ENCODE peak calls at places on chromosome 20, in ten cellular contexts. One of them, this sample, is unnamed.

GRCh38 chr20:23159256-23159922 is 73.3 kb upstream of the CD93 start:
- DNase-seq in fibroblast of pulmonary artery: no peak
- DNase-seq in WTC11: no peak
- DNase-seq in hippocampal formation: no peak
- DNase-seq in NCI-H2029 treated with DMSO at 0.1 percent for 48 hours: no peak
- DNase-seq in activated CD8-positive, alpha-beta memory T cell treated with anti-CD3 and anti-CD28 coated beads for 1 hour: no peak
- DNase-seq in Kasumi-1: peak
- DNase-seq in lung: no peak
- DNase-seq in GM10248: no peak
- DNase-seq in endothelial cell: no peak
- DNase-seq in this sample: no peak

GRCh38 chr20:2817891-2818595 is 1.9 kb downstream of the TMEM239 start:
- DNase-seq in lung: no peak
- DNase-seq in Kasumi-1: no peak
- DNase-seq in NCI-H2029 treated with DMSO at 0.1 percent for 48 hours: no peak
- DNase-seq in GM10248: no peak
- DNase-seq in activated CD8-positive, alpha-beta memory T cell treated with anti-CD3 and anti-CD28 coated beads for 1 hour: no peak
- DNase-seq in hippocampal formation: no peak
- DNase-seq in endothelial cell: no peak
- DNase-seq in WTC11: no peak
- DNase-seq in fibroblast of pulmonary artery: no peak
- DNase-seq in this sample: no peak

GRCh38 chr20:37734228-37734980 is 40.6 kb downstream of the CTNNBL1 start:
- DNase-seq in GM10248: no peak
- DNase-seq in hippocampal formation: no peak
- DNase-seq in lung: no peak
- DNase-seq in WTC11: no peak
- DNase-seq in activated CD8-positive, alpha-beta memory T cell treated with anti-CD3 and anti-CD28 coated beads for 1 hour: no peak
- DNase-seq in Kasumi-1: no peak
- DNase-seq in endothelial cell: no peak
- DNase-seq in NCI-H2029 treated with DMSO at 0.1 percent for 48 hours: no peak
- DNase-seq in fibroblast of pulmonary artery: peak
- DNase-seq in this sample: no peak

GRCh38 chr20:45391559-45391958 is 13.4 kb upstream of the TP53TG5 start:
- DNase-seq in activated CD8-positive, alpha-beta memory T cell treated with anti-CD3 and anti-CD28 coated beads for 1 hour: no peak
- DNase-seq in NCI-H2029 treated with DMSO at 0.1 percent for 48 hours: no peak
- DNase-seq in WTC11: no peak
- DNase-seq in GM10248: no peak
- DNase-seq in Kasumi-1: no peak
- DNase-seq in hippocampal formation: no peak
- DNase-seq in fibroblast of pulmonary artery: no peak
- DNase-seq in endothelial cell: no peak
- DNase-seq in lung: no peak
- DNase-seq in this sample: no peak

GRCh38 chr20:10171864-10172751 is 46.5 kb upstream of the SNAP25 start:
- DNase-seq in hippocampal formation: peak
- DNase-seq in lung: no peak
- DNase-seq in endothelial cell: peak
- DNase-seq in NCI-H2029 treated with DMSO at 0.1 percent for 48 hours: peak
- DNase-seq in fibroblast of pulmonary artery: peak
- DNase-seq in activated CD8-positive, alpha-beta memory T cell treated with anti-CD3 and anti-CD28 coated beads for 1 hour: no peak
- DNase-seq in Kasumi-1: no peak
- DNase-seq in GM10248: no peak
- DNase-seq in WTC11: peak
- DNase-seq in this sample: peak

GRCh38 chr20:56797023-56797422 is 167.9 kb downstream of the TFAP2C start:
- DNase-seq in Kasumi-1: no peak
- DNase-seq in fibroblast of pulmonary artery: no peak
- DNase-seq in endothelial cell: no peak
- DNase-seq in WTC11: no peak
- DNase-seq in activated CD8-positive, alpha-beta memory T cell treated with anti-CD3 and anti-CD28 coated beads for 1 hour: no peak
- DNase-seq in NCI-H2029 treated with DMSO at 0.1 percent for 48 hours: no peak
- DNase-seq in GM10248: no peak
- DNase-seq in lung: no peak
- DNase-seq in hippocampal formation: no peak
- DNase-seq in this sample: no peak

GRCh38 chr20:24691901-24692351 is 222.5 kb downstream of the SYNDIG1 start:
- DNase-seq in lung: no peak
- DNase-seq in fibroblast of pulmonary artery: no peak
- DNase-seq in endothelial cell: no peak
- DNase-seq in NCI-H2029 treated with DMSO at 0.1 percent for 48 hours: no peak
- DNase-seq in Kasumi-1: no peak
- DNase-seq in hippocampal formation: no peak
- DNase-seq in GM10248: no peak
- DNase-seq in WTC11: no peak
- DNase-seq in activated CD8-positive, alpha-beta memory T cell treated with anti-CD3 and anti-CD28 coated beads for 1 hour: no peak
- DNase-seq in this sample: no peak

GRCh38 chr20:17227199-17227535 is 327 bp downstream of the PCSK2 start:
- DNase-seq in hippocampal formation: no peak
- DNase-seq in Kasumi-1: no peak
- DNase-seq in GM10248: no peak
- DNase-seq in endothelial cell: peak
- DNase-seq in fibroblast of pulmonary artery: no peak
- DNase-seq in lung: no peak
- DNase-seq in activated CD8-positive, alpha-beta memory T cell treated with anti-CD3 and anti-CD28 coated beads for 1 hour: no peak
- DNase-seq in WTC11: peak
- DNase-seq in NCI-H2029 treated with DMSO at 0.1 percent for 48 hours: no peak
- DNase-seq in this sample: no peak

GRCh38 chr20:45792513-45793118 is 862 bp downstream of the DNTTIP1 start:
- DNase-seq in activated CD8-positive, alpha-beta memory T cell treated with anti-CD3 and anti-CD28 coated beads for 1 hour: no peak
- DNase-seq in WTC11: no peak
- DNase-seq in endothelial cell: no peak
- DNase-seq in NCI-H2029 treated with DMSO at 0.1 percent for 48 hours: no peak
- DNase-seq in GM10248: no peak
- DNase-seq in lung: no peak
- DNase-seq in Kasumi-1: peak
- DNase-seq in fibroblast of pulmonary artery: no peak
- DNase-seq in hippocampal formation: no peak
- DNase-seq in this sample: no peak

This sample was measured in iPS-NIHi11.